ENCODE peak calls at places on chromosomes 11 and 22, in nine cellular contexts. One of them, this sample, is unnamed.

GRCh38 chr11:69918938-69919650 is 99.9 kb upstream of the FGF3 start:
- DNase-seq in prostate gland: peak
- DNase-seq in spleen: peak
- DNase-seq in HepG2: peak
- DNase-seq in endothelial cell of umbilical vein: peak
- DNase-seq in H1: peak
- DNase-seq in sigmoid colon: peak
- DNase-seq in transverse colon: peak
- DNase-seq in breast epithelium: peak
- DNase-seq in this sample: peak

GRCh38 chr22:32058656-32059280 is 15.7 kb downstream of the SLC5A1 start:
- DNase-seq in spleen: no peak
- DNase-seq in endothelial cell of umbilical vein: no peak
- DNase-seq in HepG2: no peak
- DNase-seq in breast epithelium: no peak
- DNase-seq in prostate gland: no peak
- DNase-seq in H1: no peak
- DNase-seq in sigmoid colon: no peak
- DNase-seq in transverse colon: no peak
- DNase-seq in this sample: no peak

GRCh38 chr11:79503028-79503427 is 62.2 kb upstream of the TENM4 start:
- DNase-seq in breast epithelium: no peak
- DNase-seq in H1: no peak
- DNase-seq in sigmoid colon: no peak
- DNase-seq in endothelial cell of umbilical vein: no peak
- DNase-seq in spleen: no peak
- DNase-seq in HepG2: no peak
- DNase-seq in transverse colon: no peak
- DNase-seq in prostate gland: no peak
- DNase-seq in this sample: no peak

GRCh38 chr22:36012332-36012731 is 16.3 kb downstream of the RBFOX2 start:
- DNase-seq in transverse colon: no peak
- DNase-seq in prostate gland: no peak
- DNase-seq in sigmoid colon: no peak
- DNase-seq in breast epithelium: no peak
- DNase-seq in H1: no peak
- DNase-seq in endothelial cell of umbilical vein: no peak
- DNase-seq in spleen: no peak
- DNase-seq in HepG2: no peak
- DNase-seq in this sample: no peak

GRCh38 chr22:30036656-30037055 is 43.6 kb upstream of the HORMAD2 start:
- DNase-seq in HepG2: peak
- DNase-seq in breast epithelium: no peak
- DNase-seq in prostate gland: no peak
- DNase-seq in transverse colon: no peak
- DNase-seq in endothelial cell of umbilical vein: no peak
- DNase-seq in spleen: no peak
- DNase-seq in H1: no peak
- DNase-seq in sigmoid colon: no peak
- DNase-seq in this sample: no peak

GRCh38 chr11:62677160-62677559 is 1.7 kb downstream of the UBXN1 start:
- DNase-seq in HepG2: no peak
- DNase-seq in prostate gland: no peak
- DNase-seq in transverse colon: no peak
- DNase-seq in spleen: no peak
- DNase-seq in endothelial cell of umbilical vein: no peak
- DNase-seq in breast epithelium: no peak
- DNase-seq in sigmoid colon: no peak
- DNase-seq in H1: no peak
- DNase-seq in this sample: no peak

GRCh38 chr11:129605815-129606214 is 209.8 kb upstream of the TMEM45B start:
- DNase-seq in HepG2: no peak
- DNase-seq in endothelial cell of umbilical vein: no peak
- DNase-seq in transverse colon: no peak
- DNase-seq in H1: no peak
- DNase-seq in breast epithelium: no peak
- DNase-seq in sigmoid colon: no peak
- DNase-seq in prostate gland: no peak
- DNase-seq in spleen: no peak
- DNase-seq in this sample: no peak

GRCh38 chr11:119671048-119671447 is 58.0 kb downstream of the NECTIN1 start:
- DNase-seq in spleen: no peak
- DNase-seq in endothelial cell of umbilical vein: peak
- DNase-seq in HepG2: no peak
- DNase-seq in sigmoid colon: peak
- DNase-seq in prostate gland: no peak
- DNase-seq in transverse colon: peak
- DNase-seq in H1: no peak
- DNase-seq in breast epithelium: no peak
- DNase-seq in this sample: peak

GRCh38 chr11:19560156-19560555 is 152.5 kb upstream of the NAV2 start:
- DNase-seq in HepG2: no peak
- DNase-seq in prostate gland: no peak
- DNase-seq in H1: no peak
- DNase-seq in sigmoid colon: no peak
- DNase-seq in endothelial cell of umbilical vein: peak
- DNase-seq in transverse colon: no peak
- DNase-seq in breast epithelium: no peak
- DNase-seq in spleen: no peak
- DNase-seq in this sample: no peak

GRCh38 chr11:11980200-11980599 is 28.2 kb downstream of the DKK3 start:
- DNase-seq in breast epithelium: no peak
- DNase-seq in prostate gland: no peak
- DNase-seq in endothelial cell of umbilical vein: no peak
- DNase-seq in spleen: no peak
- DNase-seq in H1: no peak
- DNase-seq in transverse colon: no peak
- DNase-seq in sigmoid colon: no peak
- DNase-seq in HepG2: no peak
- DNase-seq in this sample: peak

GRCh38 chr11:3946445-3947017 is 91.1 kb downstream of the STIM1 start:
- DNase-seq in breast epithelium: no peak
- DNase-seq in HepG2: no peak
- DNase-seq in spleen: no peak
- DNase-seq in sigmoid colon: no peak
- DNase-seq in H1: no peak
- DNase-seq in endothelial cell of umbilical vein: no peak
- DNase-seq in prostate gland: no peak
- DNase-seq in transverse colon: no peak
- DNase-seq in this sample: no peak

GRCh38 chr11:80987161-80987560 is 1546.3 kb upstream of the TENM4 start:
- DNase-seq in endothelial cell of umbilical vein: no peak
- DNase-seq in breast epithelium: no peak
- DNase-seq in transverse colon: no peak
- DNase-seq in H1: no peak
- DNase-seq in prostate gland: no peak
- DNase-seq in spleen: no peak
- DNase-seq in sigmoid colon: no peak
- DNase-seq in HepG2: no peak
- DNase-seq in this sample: no peak

GRCh38 chr11:76206077-76206326 is 300 bp downstream of the WNT11 start:
- DNase-seq in spleen: no peak
- DNase-seq in sigmoid colon: no peak
- DNase-seq in H1: no peak
- DNase-seq in transverse colon: peak
- DNase-seq in prostate gland: no peak
- DNase-seq in endothelial cell of umbilical vein: no peak
- DNase-seq in HepG2: no peak
- DNase-seq in breast epithelium: no peak
- DNase-seq in this sample: no peak

GRCh38 chr11:109747839-109748238 is 325.8 kb downstream of the C11orf87 start:
- DNase-seq in transverse colon: no peak
- DNase-seq in spleen: no peak
- DNase-seq in endothelial cell of umbilical vein: no peak
- DNase-seq in sigmoid colon: no peak
- DNase-seq in H1: no peak
- DNase-seq in HepG2: no peak
- DNase-seq in prostate gland: no peak
- DNase-seq in breast epithelium: no peak
- DNase-seq in this sample: no peak

GRCh38 chr11:26599421-26599820 is 27.4 kb upstream of the MUC15 start:
- DNase-seq in HepG2: no peak
- DNase-seq in H1: no peak
- DNase-seq in prostate gland: no peak
- DNase-seq in sigmoid colon: no peak
- DNase-seq in transverse colon: no peak
- DNase-seq in breast epithelium: no peak
- DNase-seq in endothelial cell of umbilical vein: no peak
- DNase-seq in spleen: no peak
- DNase-seq in this sample: no peak

GRCh38 chr11:22920939-22921565 is 60.8 kb upstream of the CCDC179 start:
- DNase-seq in transverse colon: peak
- DNase-seq in H1: peak
- DNase-seq in sigmoid colon: no peak
- DNase-seq in spleen: no peak
- DNase-seq in breast epithelium: no peak
- DNase-seq in endothelial cell of umbilical vein: peak
- DNase-seq in prostate gland: peak
- DNase-seq in HepG2: peak
- DNase-seq in this sample: no peak

GRCh38 chr11:124152770-124153407 is 30.3 kb upstream of the OR10D3 start:
- DNase-seq in breast epithelium: no peak
- DNase-seq in sigmoid colon: no peak
- DNase-seq in H1: no peak
- DNase-seq in endothelial cell of umbilical vein: no peak
- DNase-seq in spleen: no peak
- DNase-seq in HepG2: no peak
- DNase-seq in transverse colon: no peak
- DNase-seq in prostate gland: no peak
- DNase-seq in this sample: no peak

GRCh38 chr11:73334244-73335203 is 26.4 kb downstream of the ARHGEF17 start:
- DNase-seq in breast epithelium: peak
- DNase-seq in endothelial cell of umbilical vein: peak
- DNase-seq in H1: no peak
- DNase-seq in prostate gland: no peak
- DNase-seq in HepG2: peak
- DNase-seq in sigmoid colon: peak
- DNase-seq in spleen: no peak
- DNase-seq in transverse colon: peak
- DNase-seq in this sample: peak
- TF ChIP-seq POLR2AphosphoS5 in breast epithelium: no peak
- TF ChIP-seq POLR2AphosphoS5 in endothelial cell of umbilical vein: peak
- TF ChIP-seq POLR2AphosphoS5 in H1: no peak
- TF ChIP-seq POLR2AphosphoS5 in prostate gland: peak
- TF ChIP-seq POLR2AphosphoS5 in HepG2: no peak
- TF ChIP-seq POLR2AphosphoS5 in sigmoid colon: peak
- TF ChIP-seq POLR2AphosphoS5 in spleen: no peak
- TF ChIP-seq POLR2AphosphoS5 in transverse colon: peak
- TF ChIP-seq POLR2AphosphoS5 in this sample: no peak

GRCh38 chr22:21865041-21865440 is 2.4 kb downstream of the MAPK1 start:
- DNase-seq in endothelial cell of umbilical vein: peak
- DNase-seq in HepG2: no peak
- DNase-seq in sigmoid colon: peak
- DNase-seq in breast epithelium: no peak
- DNase-seq in transverse colon: no peak
- DNase-seq in spleen: no peak
- DNase-seq in prostate gland: peak
- DNase-seq in H1: no peak
- DNase-seq in this sample: peak
- TF ChIP-seq POLR2AphosphoS5 in endothelial cell of umbilical vein: no peak
- TF ChIP-seq POLR2AphosphoS5 in HepG2: no peak
- TF ChIP-seq POLR2AphosphoS5 in sigmoid colon: no peak
- TF ChIP-seq POLR2AphosphoS5 in breast epithelium: no peak
- TF ChIP-seq POLR2AphosphoS5 in transverse colon: no peak
- TF ChIP-seq POLR2AphosphoS5 in spleen: no peak
- TF ChIP-seq POLR2AphosphoS5 in prostate gland: no peak
- TF ChIP-seq POLR2AphosphoS5 in H1: no peak
- TF ChIP-seq POLR2AphosphoS5 in this sample: peak

GRCh38 chr11:110947100-110947499 is 234.9 kb upstream of the ARHGAP20 start:
- DNase-seq in transverse colon: no peak
- DNase-seq in breast epithelium: no peak
- DNase-seq in HepG2: no peak
- DNase-seq in sigmoid colon: peak
- DNase-seq in prostate gland: no peak
- DNase-seq in spleen: no peak
- DNase-seq in H1: no peak
- DNase-seq in endothelial cell of umbilical vein: no peak
- DNase-seq in this sample: no peak
- TF ChIP-seq POLR2AphosphoS5 in transverse colon: no peak
- TF ChIP-seq POLR2AphosphoS5 in breast epithelium: no peak
- TF ChIP-seq POLR2AphosphoS5 in HepG2: no peak
- TF ChIP-seq POLR2AphosphoS5 in sigmoid colon: no peak
- TF ChIP-seq POLR2AphosphoS5 in prostate gland: no peak
- TF ChIP-seq POLR2AphosphoS5 in spleen: no peak
- TF ChIP-seq POLR2AphosphoS5 in H1: no peak
- TF ChIP-seq POLR2AphosphoS5 in endothelial cell of umbilical vein: no peak
- TF ChIP-seq POLR2AphosphoS5 in this sample: no peak

GRCh38 chr11:100832851-100833250 is 145.8 kb downstream of the ARHGAP42 start:
- DNase-seq in endothelial cell of umbilical vein: no peak
- DNase-seq in spleen: no peak
- DNase-seq in transverse colon: no peak
- DNase-seq in HepG2: no peak
- DNase-seq in prostate gland: no peak
- DNase-seq in sigmoid colon: no peak
- DNase-seq in H1: no peak
- DNase-seq in breast epithelium: no peak
- DNase-seq in this sample: no peak

GRCh38 chr11:100830978-100831732 is 144.1 kb downstream of the ARHGAP42 start:
- DNase-seq in sigmoid colon: no peak
- DNase-seq in H1: no peak
- DNase-seq in transverse colon: no peak
- DNase-seq in prostate gland: no peak
- DNase-seq in endothelial cell of umbilical vein: peak
- DNase-seq in spleen: no peak
- DNase-seq in breast epithelium: no peak
- DNase-seq in HepG2: no peak
- DNase-seq in this sample: no peak

GRCh38 chr11:100830295-100830694 is 143.2 kb downstream of the ARHGAP42 start:
- DNase-seq in sigmoid colon: no peak
- DNase-seq in H1: no peak
- DNase-seq in transverse colon: no peak
- DNase-seq in HepG2: no peak
- DNase-seq in breast epithelium: no peak
- DNase-seq in prostate gland: no peak
- DNase-seq in endothelial cell of umbilical vein: no peak
- DNase-seq in spleen: no peak
- DNase-seq in this sample: peak

GRCh38 chr11:100833276-100833675 is 146.2 kb downstream of the ARHGAP42 start:
- DNase-seq in HepG2: no peak
- DNase-seq in transverse colon: no peak
- DNase-seq in spleen: no peak
- DNase-seq in endothelial cell of umbilical vein: no peak
- DNase-seq in breast epithelium: no peak
- DNase-seq in sigmoid colon: no peak
- DNase-seq in H1: no peak
- DNase-seq in prostate gland: no peak
- DNase-seq in this sample: no peak

DNA sequence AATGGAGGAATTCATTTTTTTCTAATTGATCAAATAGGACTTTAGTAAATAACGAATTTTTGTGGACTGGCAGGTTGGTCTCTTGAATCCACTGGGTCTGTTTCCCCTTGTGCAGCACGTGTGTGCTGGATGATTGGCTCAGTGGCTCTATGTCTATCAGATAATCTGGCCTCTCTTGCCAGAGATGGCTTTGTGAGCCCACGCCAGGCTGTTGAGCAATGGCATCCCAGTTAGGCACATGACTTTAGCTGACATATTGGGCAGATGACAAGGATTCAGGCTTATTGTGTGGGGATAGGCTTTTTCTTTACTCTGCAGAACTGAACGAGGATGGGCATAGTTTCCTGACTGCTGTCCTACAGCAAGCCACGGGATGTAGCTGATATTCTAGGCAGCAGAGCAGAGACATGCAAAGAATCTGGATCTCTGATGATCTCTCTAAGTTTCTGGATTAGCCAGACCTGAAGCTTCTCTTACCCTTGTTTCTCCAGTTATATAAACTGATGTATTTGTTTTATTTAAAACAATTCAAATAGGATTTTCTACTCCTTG is 144.9 kb downstream of the ARHGAP42 start:
- DNase-seq in prostate gland: no peak
- DNase-seq in breast epithelium: no peak
- DNase-seq in spleen: no peak
- DNase-seq in HepG2: no peak
- DNase-seq in endothelial cell of umbilical vein: no peak
- DNase-seq in H1: no peak
- DNase-seq in transverse colon: no peak
- DNase-seq in sigmoid colon: no peak
- DNase-seq in this sample: no peak
- TF ChIP-seq POLR2AphosphoS5 in prostate gland: no peak
- TF ChIP-seq POLR2AphosphoS5 in breast epithelium: no peak
- TF ChIP-seq POLR2AphosphoS5 in spleen: no peak
- TF ChIP-seq POLR2AphosphoS5 in HepG2: no peak
- TF ChIP-seq POLR2AphosphoS5 in endothelial cell of umbilical vein: no peak
- TF ChIP-seq POLR2AphosphoS5 in H1: no peak
- TF ChIP-seq POLR2AphosphoS5 in transverse colon: no peak
- TF ChIP-seq POLR2AphosphoS5 in sigmoid colon: no peak
- TF ChIP-seq POLR2AphosphoS5 in this sample: no peak